ENCODE peak calls at places on chromosomes 6 and 20, in eight cellular contexts. G is GM04504; L is NCI-H526; A is stimulated activated CD8-positive, alpha-beta memory T cell treated with anti-CD3 and anti-CD28 coated beads, Interleukin-15, amount 100 ng/mL, for 24 hours; U is lower lobe of right lung; W is HS-5; H is COR-L47; D is gastrocnemius medialis. Y is an unnamed sample.

GRCh38 chr6:30682181-30683117 is 4.0 kb downstream of the PPP1R18 start:
- DNase-seq in G (peak), L (no peak), A (peak), U (peak), W (peak), H (no peak), D (peak), Y (no peak)

GRCh38 chr6:34334796-34335416 is 57.6 kb downstream of the NUDT3 start:
- DNase-seq in G (no peak), L (no peak), A (no peak), U (no peak), W (no peak), H (no peak), D (peak), Y (no peak)

GRCh38 chr20:24657211-24657610 is 187.8 kb downstream of the SYNDIG1 start:
- DNase-seq in G (no peak), L (no peak), A (no peak), U (no peak), W (no peak), H (no peak), D (no peak), Y (no peak)

GRCh38 chr20:14197097-14197496 is 140.3 kb downstream of the FLRT3 start:
- DNase-seq in G (no peak), L (no peak), A (no peak), U (no peak), W (peak), H (no peak), D (no peak), Y (no peak)

GRCh38 chr6:65671922-65672321 is 35.1 kb downstream of the EYS start:
- DNase-seq in G (no peak), L (no peak), A (no peak), U (no peak), W (no peak), H (peak), D (no peak), Y (no peak)

GRCh38 chr6:28747083-28747630 is 176.6 kb downstream of the TRIM27 start:
- DNase-seq in G (no peak), L (no peak), A (no peak), U (no peak), W (no peak), H (no peak), D (no peak), Y (no peak)

GRCh38 chr6:92623441-92623840 is 795.9 kb downstream of the EPHA7 start:
- DNase-seq in G (no peak), L (no peak), A (no peak), U (no peak), W (no peak), H (no peak), D (no peak), Y (no peak)

GRCh38 chr6:64330694-64331309 is 695.2 kb downstream of the PHF3 start:
- DNase-seq in G (no peak), L (peak), A (no peak), U (peak), W (peak), H (peak), D (no peak), Y (no peak)